ENCODE peak calls at places on chromosome 14, in nine cellular contexts. C is body of pancreas; P is DMS79 treated with DMSO at 0.1 percent for 48 hours; E is stimulated activated CD4-positive, alpha-beta T cell treated with anti-CD3 and anti-CD28 coated beads, TNF-alpha, amount 100 ng/mL, for 1 hour; N is Peyer's patch; R is Karpas-422; A is WTC11; S is foreskin melanocyte; I is H54. K is an unnamed sample.

GRCh38 chr14:21711360-21711961 is 37.8 kb upstream of the OR4E1 start:
- DNase-seq in C (peak), P (peak), E (no peak), N (no peak), R (peak), A (no peak), S (peak), I (peak), K (no peak)

GRCh38 chr14:38042356-38042755 is 165.3 kb upstream of the SSTR1 start:
- DNase-seq in C (no peak), P (no peak), E (no peak), N (no peak), R (no peak), A (no peak), S (no peak), I (peak), K (no peak)

GRCh38 chr14:101454229-101454628 is 107.1 kb upstream of the DIO3 start:
- DNase-seq in C (no peak), P (no peak), E (no peak), N (no peak), R (no peak), A (no peak), S (no peak), I (no peak), K (no peak)

GRCh38 chr14:65423986-65424385 is 11.5 kb downstream of the FUT8 start:
- DNase-seq in C (no peak), P (peak), E (no peak), N (no peak), R (no peak), A (no peak), S (no peak), I (no peak), K (no peak)

GRCh38 chr14:94581127-94581999 is at the start of gene SERPINA5:
- DNase-seq in C (peak), P (no peak), E (no peak), N (no peak), R (no peak), A (peak), S (no peak), I (peak), K (no peak)

GRCh38 chr14:103733651-103734050 is 18.0 kb downstream of the ZFYVE21 start:
- DNase-seq in C (no peak), P (no peak), E (no peak), N (no peak), R (no peak), A (no peak), S (no peak), I (no peak), K (no peak)

GRCh38 chr14:53491256-53491905 is 338.3 kb upstream of the DDHD1 start:
- DNase-seq in C (no peak), P (no peak), E (no peak), N (no peak), R (no peak), A (no peak), S (no peak), I (no peak), K (no peak)

GRCh38 chr14:51341338-51341737 is 101.3 kb downstream of the TMX1 start:
- DNase-seq in C (no peak), P (no peak), E (no peak), N (no peak), R (no peak), A (no peak), S (no peak), I (no peak), K (no peak)

GRCh38 chr14:50998612-50999011 is 54.3 kb upstream of the PYGL start:
- DNase-seq in C (no peak), P (no peak), E (no peak), N (no peak), R (no peak), A (no peak), S (no peak), I (no peak), K (no peak)

GRCh38 chr14:67569011-67569650 is 30.9 kb downstream of the PIGH start:
- DNase-seq in C (no peak), P (no peak), E (no peak), N (no peak), R (peak), A (peak), S (no peak), I (no peak), K (no peak)

GRCh38 chr14:99821519-99822165 is 28.4 kb downstream of the EML1 start:
- DNase-seq in C (no peak), P (peak), E (no peak), N (no peak), R (no peak), A (no peak), S (peak), I (peak), K (no peak)

GRCh38 chr14:81275995-81276698 is 55.4 kb upstream of the GTF2A1 start:
- DNase-seq in C (no peak), P (peak), E (no peak), N (no peak), R (no peak), A (no peak), S (peak), I (no peak), K (no peak)

GRCh38 chr14:99047436-99048110 is 224.4 kb downstream of the BCL11B start:
- DNase-seq in C (no peak), P (no peak), E (no peak), N (no peak), R (no peak), A (no peak), S (peak), I (no peak), K (no peak)

GRCh38 chr14:20799955-20800544 is 2.6 kb downstream of the RNASE1 start:
- DNase-seq in C (no peak), P (no peak), E (no peak), N (peak), R (no peak), A (no peak), S (no peak), I (no peak), K (no peak)

GRCh38 chr14:38256358-38256840 is 506 bp upstream of the CLEC14A start:
- DNase-seq in C (no peak), P (no peak), E (no peak), N (no peak), R (no peak), A (no peak), S (no peak), I (no peak), K (peak)

GRCh38 chr14:83300454-83301064 is 1766.9 kb upstream of the SEL1L start:
- DNase-seq in C (no peak), P (peak), E (no peak), N (no peak), R (peak), A (no peak), S (peak), I (no peak), K (peak)

GRCh38 chr14:104220225-104221070 is 82.1 kb downstream of the KIF26A start:
- DNase-seq in C (no peak), P (no peak), E (no peak), N (no peak), R (no peak), A (no peak), S (no peak), I (no peak), K (no peak)

GRCh38 chr14:52874389-52874788 is 76.5 kb downstream of the FERMT2 start:
- DNase-seq in C (no peak), P (no peak), E (no peak), N (no peak), R (no peak), A (no peak), S (no peak), I (no peak), K (no peak)